ENCODE peak calls at places on chromosomes 12 and 14, in eight cellular contexts. C, L, J, W, K, P, N and S are unnamed samples. For H3K9me3 and H3K4me1, the result is how much of the 10 kb centered on the place peaks cover.

GRCh38 chr12:38744056-38744455 is 161.3 kb downstream of the CPNE8 start:
- DNase-seq in K (no peak), L (no peak), C (no peak), N (no peak), P (no peak), J (no peak), W (no peak), S (no peak)

GRCh38 chr14:55689971-55690871 is 110.2 kb downstream of the KTN1 start:
- DNase-seq in W (no peak), K (no peak), J (no peak), N (peak), L (no peak), P (no peak), C (no peak), S (no peak)

GRCh38 chr14:22977684-22978486 is 4.5 kb downstream of the AJUBA start:
- DNase-seq in C (no peak), J (peak), P (peak), K (peak), L (peak), N (no peak), W (peak), S (peak)

GRCh38 chr12:51083140-51083833 is at the start of gene CSRNP2:
- DNase-seq in P (peak), L (peak), K (peak), N (peak), W (peak), C (peak), J (peak), S (peak)

GRCh38 chr12:110498984-110499706 is 2.8 kb downstream of the VPS29 start:
- DNase-seq in W (no peak), K (no peak), J (no peak), P (no peak), N (no peak), C (no peak), L (no peak), S (no peak)

GRCh38 chr12:122081697-122082221 is 3.2 kb downstream of the MLXIP start:
- DNase-seq in K (no peak), L (no peak), W (peak), C (no peak), P (peak), J (no peak), N (peak), S (no peak)

GRCh38 chr14:85532981-85533820 is 3.3 kb downstream of the FLRT2 start:
- DNase-seq in J (peak), P (peak), C (no peak), N (no peak), W (peak), K (peak), L (peak), S (no peak)

GRCh38 chr14:32933623-32933942 is 5.1 kb upstream of the NPAS3 start:
- DNase-seq in N (no peak), C (no peak), K (no peak), J (no peak), L (no peak), P (no peak), W (no peak), S (no peak)

GRCh38 chr14:59013672-59014298 is 174.7 kb upstream of the DAAM1 start:
- DNase-seq in J (no peak), P (no peak), L (no peak), N (no peak), K (no peak), W (no peak), C (no peak), S (no peak)

GRCh38 chr12:112013601-112014402 is 576 bp downstream of the ERP29 start:
- DNase-seq in N (peak), W (peak), J (peak), L (peak), P (peak), C (no peak), K (peak), S (peak)

GRCh38 chr12:42933461-42934081 is 344.0 kb upstream of the PRICKLE1 start:
- DNase-seq in J (no peak), K (no peak), W (no peak), C (no peak), P (no peak), N (no peak), L (no peak), S (no peak)

GRCh38 chr14:33880330-33880729 is 70.5 kb downstream of the EGLN3 start:
- DNase-seq in K (no peak), N (no peak), C (no peak), W (no peak), P (no peak), J (no peak), L (no peak), S (no peak)

GRCh38 chr12:102437511-102437910 is 42.9 kb downstream of the IGF1 start:
- DNase-seq in P (no peak), L (no peak), J (no peak), W (no peak), N (no peak), K (no peak), C (no peak), S (no peak)

DNA sequence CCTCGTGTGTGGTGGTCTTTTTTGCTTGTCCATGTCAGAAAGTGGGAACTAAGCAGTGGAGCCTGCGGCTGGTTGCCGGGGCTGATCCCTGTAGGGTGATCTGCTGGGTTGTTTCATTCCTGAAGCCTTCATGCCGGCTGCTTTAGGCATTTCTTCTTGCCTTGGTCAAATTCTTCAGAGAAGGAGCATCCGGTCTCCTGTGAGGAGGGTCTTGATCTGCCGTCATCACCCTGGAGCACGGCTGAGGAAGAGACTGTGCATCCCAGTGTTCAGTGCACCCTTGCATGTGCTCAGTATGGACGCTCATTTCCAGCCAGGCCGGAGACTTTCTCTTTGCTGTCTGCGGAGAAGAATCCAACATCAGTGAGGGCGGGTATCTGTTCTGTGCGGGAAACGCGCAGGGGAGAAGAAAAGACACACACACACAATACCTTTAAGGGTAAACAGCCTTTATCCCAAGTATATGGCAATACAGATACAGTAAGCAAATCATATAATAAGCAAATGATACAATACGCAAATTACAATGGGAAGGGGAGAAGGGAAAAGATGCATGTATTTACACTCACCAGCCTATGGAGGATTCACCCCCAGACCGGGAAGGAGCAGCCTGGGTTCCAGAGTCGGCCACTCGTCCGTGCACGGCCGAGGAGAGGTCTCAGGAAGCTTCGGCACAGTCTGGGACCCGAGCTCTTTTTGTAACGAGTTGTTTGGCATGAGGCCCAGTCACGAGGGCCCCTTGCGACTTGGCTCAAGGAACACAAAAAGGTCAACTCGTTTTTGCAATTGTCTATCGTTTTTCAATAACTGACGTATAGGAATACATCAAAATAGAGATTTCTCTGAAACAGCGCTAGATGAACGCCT is 1366.8 kb upstream of the TMEM132C start:
- DNase-seq in P (no peak), L (peak), N (no peak), J (no peak), W (no peak), K (no peak), C (no peak), S (no peak)
- H3K9me3 ChIP-seq in P (under half), L (under half), N (under half), J (under half), W (under half), K (under half), C (under half), S (under half)

GRCh38 chr12:128800606-128801005 is 23.2 kb downstream of the SLC15A4 start:
- DNase-seq in C (no peak), W (no peak), N (no peak), L (no peak), K (peak), J (no peak), P (no peak), S (no peak)
- H3K4me1 ChIP-seq in C (under half), W (under half), N (under half), L (under half), K (under half), J (under half), P (half or more), S (under half)

GRCh38 chr12:37546206-37546605 is 770.4 kb upstream of the ALG10B start:
- DNase-seq in L (no peak), K (no peak), W (no peak), P (no peak), N (no peak), C (no peak), J (no peak), S (no peak)
- H3K9me3 ChIP-seq in L (half or more), K (under half), W (under half), P (under half), N (under half), C (under half), J (under half), S (under half)

GRCh38 chr14:49999826-50000214 is 106.9 kb downstream of the ARF6 start:
- DNase-seq in C (no peak), L (no peak), N (no peak), J (no peak), K (no peak), W (no peak), P (no peak), S (no peak)
- H3K4me1 ChIP-seq in C (half or more), L (under half), N (half or more), J (under half), K (half or more), W (under half), P (half or more), S (half or more)